ENCODE peak calls at places on chromosomes 11 and 22, in six cellular contexts. G, Z, D, E, T and M are unnamed samples.
A peak's percentile ranks its signal among the peaks of the same experiment; 100 is the strongest.

GRCh38 chr22:35728639-35729308 is 11.1 kb downstream of the APOL5 start:
- DNase-seq in G (no peak), Z (no peak), D (no peak), E (no peak), T (no peak), M (no peak)

GRCh38 chr11:73671701-73672100 is 25.3 kb downstream of the PLEKHB1 start:
- DNase-seq in G (no peak), Z (no peak), D (no peak), E (no peak), T (no peak), M (no peak)

GRCh38 chr11:116481126-116481644 is 291.6 kb downstream of the BUD13 start:
- DNase-seq in G (no peak), Z (no peak), D (no peak), E (no peak), T (no peak), M (no peak)

GRCh38 chr11:17516551-17517150 is 27.6 kb downstream of the USH1C start:
- DNase-seq in G (no peak), Z (no peak), D (no peak), E (no peak), T (no peak), M (no peak)

GRCh38 chr22:47963660-47964059 is 1201.2 kb downstream of the TBC1D22A start:
- DNase-seq in G (no peak), Z (no peak), D (no peak), E (no peak), T (no peak), M (no peak)

GRCh38 chr11:75891947-75892739 is 77.1 kb downstream of the UVRAG start:
- DNase-seq in G (no peak), Z (no peak), D (peak; percentile 45), E (no peak), T (no peak), M (no peak)

GRCh38 chr11:17630936-17631335 is 83.9 kb downstream of the OTOG start:
- DNase-seq in G (no peak), Z (no peak), D (no peak), E (no peak), T (no peak), M (no peak)

GRCh38 chr11:119671048-119671447 is 58.0 kb downstream of the NECTIN1 start:
- DNase-seq in G (no peak), Z (no peak), D (no peak), E (peak; percentile 67), T (peak; percentile 1), M (no peak)

GRCh38 chr11:69321877-69322350 is 28.0 kb downstream of the MYEOV start:
- DNase-seq in G (no peak), Z (no peak), D (no peak), E (peak; percentile 52), T (peak; percentile 82), M (no peak)

GRCh38 chr11:79121351-79121750 is 319.5 kb downstream of the TENM4 start:
- DNase-seq in G (no peak), Z (no peak), D (no peak), E (no peak), T (no peak), M (no peak)

GRCh38 chr11:76329983-76330382 is 50.9 kb downstream of the THAP12 start:
- DNase-seq in G (no peak), Z (no peak), D (no peak), E (no peak), T (no peak), M (no peak)

GRCh38 chr11:13448876-13449275 is 14.1 kb downstream of the BTBD10 start:
- DNase-seq in G (no peak), Z (no peak), D (no peak), E (peak; percentile 17), T (no peak), M (no peak)